ENCODE peak calls at places on chromosomes 5 and 9, in ten cellular contexts. S is activated CD8-positive, alpha-beta T cell treated with anti-CD3 and anti-CD28 coated beads for 36 hours; Y is cardiac muscle cell; C is endodermal cell; G is GM10248; O is stomach; X is lower lobe of right lung; U is A549; A is kidney; E is right lobe of liver. M is an unnamed sample.

GRCh38 chr9:134305533-134305932 is 20.7 kb upstream of the RXRA start:
- DNase-seq in S (no peak), Y (no peak), C (no peak), G (no peak), O (no peak), X (no peak), U (no peak), A (no peak), E (no peak), M (no peak)

GRCh38 chr5:126937796-126938195 is 92.6 kb downstream of the MARCHF3 start:
- DNase-seq in S (no peak), Y (no peak), C (no peak), G (no peak), O (no peak), X (no peak), U (no peak), A (no peak), E (no peak), M (no peak)

GRCh38 chr9:35827486-35827885 is 1.0 kb downstream of the FAM221B start:
- DNase-seq in S (no peak), Y (no peak), C (no peak), G (no peak), O (no peak), X (no peak), U (no peak), A (no peak), E (no peak), M (no peak)

GRCh38 chr9:3001311-3001710 is 157.4 kb upstream of the PUM3 start:
- DNase-seq in S (no peak), Y (no peak), C (no peak), G (no peak), O (no peak), X (no peak), U (no peak), A (no peak), E (no peak), M (no peak)

GRCh38 chr9:87640385-87640795 is 85.5 kb upstream of the CTSL start:
- DNase-seq in S (no peak), Y (no peak), C (no peak), G (no peak), O (peak), X (no peak), U (no peak), A (peak), E (peak), M (no peak)

GRCh38 chr9:98472216-98472615 is 216.8 kb upstream of the TBC1D2 start:
- DNase-seq in S (no peak), Y (peak), C (peak), G (no peak), O (no peak), X (no peak), U (no peak), A (no peak), E (no peak), M (no peak)

GRCh38 chr5:135065306-135066265 is 31.6 kb upstream of the PITX1 start:
- DNase-seq in S (no peak), Y (no peak), C (no peak), G (no peak), O (no peak), X (no peak), U (no peak), A (peak), E (no peak), M (peak)

GRCh38 chr9:38144421-38144820 is 75.4 kb upstream of the SHB start:
- DNase-seq in S (no peak), Y (no peak), C (peak), G (no peak), O (no peak), X (no peak), U (no peak), A (no peak), E (no peak), M (no peak)

GRCh38 chr5:14118551-14119320 is 24.4 kb upstream of the TRIO start:
- DNase-seq in S (no peak), Y (peak), C (peak), G (no peak), O (no peak), X (no peak), U (no peak), A (no peak), E (no peak), M (no peak)

GRCh38 chr9:134838651-134839431 is 41.8 kb upstream of the FCN2 start:
- DNase-seq in S (no peak), Y (no peak), C (no peak), G (no peak), O (no peak), X (no peak), U (no peak), A (peak), E (no peak), M (no peak)

GRCh38 chr9:113416149-113416726 is 5.7 kb downstream of the C9orf43 start:
- DNase-seq in S (no peak), Y (no peak), C (no peak), G (peak), O (no peak), X (no peak), U (no peak), A (no peak), E (no peak), M (no peak)

GRCh38 chr9:119868694-119869093 is 499.5 kb upstream of the BRINP1 start:
- DNase-seq in S (no peak), Y (no peak), C (peak), G (no peak), O (peak), X (peak), U (no peak), A (no peak), E (no peak), M (no peak)

GRCh38 chr5:32270178-32270577 is 42.6 kb downstream of the MTMR12 start:
- DNase-seq in S (no peak), Y (no peak), C (no peak), G (no peak), O (no peak), X (no peak), U (no peak), A (no peak), E (no peak), M (no peak)

GRCh38 chr5:85576666-85577065 is 1041.1 kb upstream of the COX7C start:
- DNase-seq in S (no peak), Y (no peak), C (no peak), G (no peak), O (no peak), X (no peak), U (no peak), A (no peak), E (no peak), M (no peak)

GRCh38 chr9:35689601-35690446 is at the start of gene TPM2:
- DNase-seq in S (no peak), Y (peak), C (peak), G (peak), O (peak), X (peak), U (peak), A (peak), E (peak), M (no peak)

GRCh38 chr5:160467555-160468418 is 46.1 kb downstream of the PTTG1 start:
- DNase-seq in S (peak), Y (no peak), C (no peak), G (peak), O (peak), X (peak), U (peak), A (peak), E (peak), M (peak)

GRCh38 chr5:132073231-132074013 is at the start of gene CSF2:
- DNase-seq in S (peak), Y (no peak), C (no peak), G (no peak), O (no peak), X (no peak), U (no peak), A (peak), E (no peak), M (no peak)

GRCh38 chr9:36939214-36939613 is 94.9 kb downstream of the PAX5 start:
- DNase-seq in S (no peak), Y (no peak), C (no peak), G (no peak), O (no peak), X (no peak), U (no peak), A (no peak), E (no peak), M (no peak)

GRCh38 chr5:148912146-148912545 is 85.7 kb downstream of the ADRB2 start:
- DNase-seq in S (no peak), Y (no peak), C (no peak), G (no peak), O (no peak), X (no peak), U (no peak), A (no peak), E (no peak), M (no peak)
- TF ChIP-seq CTCF in S (no peak), Y (no peak), C (no peak), G (no peak), O (no peak), X (no peak), U (no peak), A (no peak), E (no peak), M (no peak)

DNA sequence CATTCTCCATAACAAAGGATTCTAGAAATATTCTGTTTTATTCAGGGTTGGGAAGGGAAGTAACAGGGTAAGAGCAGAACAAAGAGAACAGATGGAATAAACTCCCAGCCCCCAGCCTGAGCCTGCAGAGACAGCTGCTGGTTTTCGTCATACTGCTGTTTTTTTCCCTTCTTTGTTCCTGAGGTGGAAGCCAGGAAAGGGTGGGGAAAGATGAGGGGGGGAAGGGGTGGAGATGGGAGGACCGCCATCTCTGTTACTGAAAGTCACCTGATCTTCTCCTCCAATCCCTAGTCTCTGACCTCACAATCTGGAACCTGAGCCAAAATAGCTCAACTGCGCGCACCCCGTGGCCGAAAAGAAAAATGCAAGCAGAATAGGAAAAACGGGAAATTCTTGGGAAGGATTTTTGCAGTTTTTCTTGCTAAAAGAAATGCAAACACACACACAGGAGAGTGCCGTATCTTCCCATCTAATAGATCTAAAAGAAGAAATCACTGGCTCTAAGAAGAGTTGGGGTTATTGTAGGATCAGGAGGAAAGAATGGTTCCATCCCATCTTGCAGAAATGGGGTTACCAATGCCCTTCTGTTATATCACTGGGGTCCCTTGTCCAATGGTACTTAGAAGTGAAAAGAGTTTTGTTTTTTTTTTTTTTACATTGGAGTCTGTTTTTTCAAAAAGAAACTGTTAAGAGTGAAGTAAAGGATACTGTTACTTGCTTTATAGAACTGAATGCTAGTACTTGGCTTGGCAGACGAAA is 57.9 kb downstream of the DIAPH1 start:
- DNase-seq in S (no peak), Y (peak), C (peak), G (no peak), O (peak), X (peak), U (no peak), A (peak), E (peak), M (no peak)
- TF ChIP-seq CTCF in S (peak), Y (peak), C (peak), G (peak), O (peak), X (peak), U (peak), A (peak), E (peak), M (peak)

DNA sequence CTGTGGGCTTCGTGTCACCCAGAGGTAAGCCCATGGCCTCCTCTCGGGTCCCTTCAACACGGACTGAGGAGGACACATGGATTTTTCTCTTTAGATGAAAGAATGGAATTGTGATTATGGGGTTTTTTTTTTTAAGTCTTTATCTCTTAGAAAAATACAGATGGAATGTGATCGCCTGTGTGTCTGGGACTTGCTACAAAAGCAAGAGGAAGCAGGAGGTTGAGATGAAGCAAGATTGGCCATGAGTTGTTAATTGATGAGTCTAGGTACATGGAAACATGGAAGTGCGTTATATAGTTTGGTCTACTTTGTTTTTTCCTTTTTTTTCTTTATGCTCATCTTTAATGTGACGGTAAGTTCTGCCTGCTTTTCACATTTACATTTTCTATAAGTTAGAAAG is 14.6 kb downstream of the USP20 start:
- DNase-seq in S (no peak), Y (no peak), C (no peak), G (no peak), O (no peak), X (no peak), U (no peak), A (no peak), E (no peak), M (no peak)
- TF ChIP-seq CTCF in S (no peak), Y (no peak), C (no peak), G (no peak), O (no peak), X (no peak), U (no peak), A (no peak), E (no peak), M (no peak)

DNA sequence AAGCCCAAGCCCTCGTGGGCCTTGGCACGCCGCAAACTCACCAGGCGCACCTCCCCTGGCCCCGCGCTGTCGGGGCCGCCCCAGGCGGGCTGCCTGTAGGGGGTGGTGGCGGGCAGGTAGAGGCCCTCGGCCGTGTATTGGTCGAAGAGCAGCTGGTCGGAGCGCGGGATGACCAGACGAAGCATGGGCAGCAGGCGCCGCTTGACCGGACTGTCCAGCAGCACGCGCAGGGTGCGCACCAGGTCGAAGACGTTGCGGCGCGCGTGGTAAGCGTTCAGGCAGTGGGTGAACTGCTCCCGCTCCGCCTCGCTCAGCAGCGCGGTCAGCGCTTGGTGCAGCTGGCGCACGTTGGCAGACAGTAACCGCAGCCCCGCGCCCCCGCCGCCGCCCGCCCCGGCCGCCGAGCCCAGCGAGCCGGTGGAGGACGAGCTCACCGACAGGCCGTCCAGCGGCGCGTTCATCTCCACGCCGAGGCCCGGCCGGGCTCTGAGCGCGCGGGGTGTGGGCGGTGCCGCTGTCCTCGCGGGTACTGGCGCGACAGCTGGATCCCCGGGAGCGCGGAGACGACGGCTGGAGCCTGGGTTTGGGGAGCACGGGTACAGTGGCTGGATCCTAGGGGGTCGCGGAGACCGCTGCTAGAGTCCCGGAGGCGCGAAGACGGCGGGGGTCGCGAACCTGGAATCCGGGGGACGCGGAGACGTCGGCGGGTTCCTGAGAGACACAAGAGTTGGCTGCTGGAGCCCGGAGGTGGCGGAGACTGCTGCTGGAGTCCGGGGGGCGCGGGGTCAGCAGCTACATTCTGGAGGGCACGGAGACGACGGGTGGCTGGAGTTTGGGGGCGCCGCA is 709 bp downstream of the WHRN start:
- DNase-seq in S (peak), Y (peak), C (peak), G (peak), O (peak), X (peak), U (peak), A (peak), E (peak), M (no peak)
- TF ChIP-seq CTCF in S (peak), Y (peak), C (peak), G (peak), O (no peak), X (peak), U (peak), A (peak), E (no peak), M (peak)

DNA sequence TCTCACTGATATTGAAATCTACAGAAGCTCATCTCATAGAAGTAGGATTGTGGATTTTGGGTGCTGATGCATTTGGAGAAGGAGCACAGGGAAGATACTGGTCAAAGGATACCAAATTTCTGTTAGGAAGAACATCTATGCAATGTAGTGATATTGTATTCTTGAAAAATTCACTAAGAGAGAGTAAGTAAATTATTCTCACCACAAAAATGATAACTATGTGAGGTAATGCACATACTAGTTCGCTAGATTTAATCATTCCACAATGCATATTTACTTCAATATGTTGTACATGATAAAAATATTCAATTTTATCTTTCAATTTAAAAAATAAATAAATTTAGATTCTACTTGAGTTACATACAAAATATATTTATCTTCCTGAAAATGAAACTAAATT is 2040.5 kb upstream of the C9orf72 start:
- DNase-seq in S (no peak), Y (no peak), C (no peak), G (no peak), O (no peak), X (no peak), U (no peak), A (no peak), E (no peak), M (no peak)
- TF ChIP-seq CTCF in S (no peak), Y (no peak), C (no peak), G (no peak), O (no peak), X (no peak), U (no peak), A (no peak), E (no peak), M (no peak)

DNA sequence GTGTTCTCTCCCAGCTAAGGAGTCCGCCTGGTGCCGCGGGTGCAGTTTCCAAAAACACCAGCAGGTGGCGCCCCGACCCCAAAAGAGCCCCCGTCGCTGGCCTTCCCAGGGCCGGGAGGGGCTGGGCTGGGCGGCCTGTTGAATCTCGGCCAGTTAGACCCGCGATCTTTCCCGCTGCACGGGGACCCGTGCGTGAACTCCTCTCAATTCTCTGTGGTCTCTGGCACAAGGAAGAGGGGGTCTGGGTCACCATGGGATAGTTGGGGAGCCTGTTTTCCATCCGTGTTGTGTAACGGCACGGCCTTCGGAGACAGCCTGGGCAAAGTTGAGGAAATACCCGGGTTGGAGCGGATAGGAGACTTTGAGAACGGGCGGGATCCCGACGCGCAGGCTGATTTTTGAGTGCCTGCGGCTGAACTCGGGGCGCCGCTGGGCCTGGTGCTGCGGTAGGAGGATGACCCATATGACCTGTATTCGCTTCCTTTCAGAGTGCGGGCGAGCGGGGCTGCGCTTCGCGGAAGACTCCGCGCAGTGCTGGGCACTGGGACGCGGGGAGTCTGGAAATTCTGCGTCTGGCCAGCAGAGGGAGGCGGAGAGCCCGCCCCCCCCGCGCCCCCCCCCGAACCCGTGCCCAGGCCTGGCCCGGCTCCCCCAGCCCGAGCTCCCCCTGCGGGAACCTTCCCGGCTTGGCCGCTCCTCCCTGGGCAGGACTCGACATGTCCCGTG is 7.9 kb upstream of the PSD2 start:
- DNase-seq in S (peak), Y (peak), C (peak), G (peak), O (peak), X (peak), U (peak), A (peak), E (peak), M (peak)
- TF ChIP-seq CTCF in S (peak), Y (peak), C (peak), G (peak), O (peak), X (peak), U (peak), A (peak), E (peak), M (peak)

GRCh38 chr5:17895296-17896058 is 261.2 kb downstream of the TAF11L14 start:
- DNase-seq in S (no peak), Y (no peak), C (no peak), G (no peak), O (no peak), X (no peak), U (no peak), A (no peak), E (no peak), M (no peak)
- TF ChIP-seq CTCF in S (no peak), Y (no peak), C (no peak), G (no peak), O (no peak), X (no peak), U (no peak), A (no peak), E (no peak), M (no peak)

GRCh38 chr5:112275671-112276070 is 143.4 kb downstream of the EPB41L4A start:
- DNase-seq in S (no peak), Y (no peak), C (no peak), G (no peak), O (no peak), X (no peak), U (no peak), A (no peak), E (no peak), M (no peak)

GRCh38 chr5:112279082-112279481 is 140.0 kb downstream of the EPB41L4A start:
- DNase-seq in S (no peak), Y (no peak), C (no peak), G (no peak), O (no peak), X (no peak), U (no peak), A (no peak), E (no peak), M (no peak)

DNA sequence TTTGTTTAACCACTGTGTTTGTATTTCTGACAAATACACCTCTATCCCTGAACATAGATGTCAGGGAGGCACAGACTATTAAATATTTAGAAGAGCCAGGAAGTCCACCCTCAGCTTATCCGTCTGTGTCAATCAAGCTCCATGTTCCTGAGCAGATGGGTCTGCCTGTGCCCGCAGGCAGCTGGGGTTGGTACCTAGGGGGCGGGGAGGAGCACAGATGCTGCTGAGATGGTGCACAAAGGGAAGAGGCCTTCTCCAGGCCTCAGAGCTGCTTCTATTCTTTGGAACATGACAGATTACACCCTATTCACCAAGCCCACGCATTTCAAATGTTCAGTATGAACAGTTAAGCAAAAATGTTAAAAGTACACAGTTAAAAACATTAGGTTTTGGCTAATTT is 142.1 kb downstream of the EPB41L4A start:
- DNase-seq in S (no peak), Y (no peak), C (peak), G (no peak), O (no peak), X (no peak), U (no peak), A (no peak), E (no peak), M (no peak)
- TF ChIP-seq CTCF in S (no peak), Y (no peak), C (peak), G (no peak), O (no peak), X (no peak), U (no peak), A (no peak), E (no peak), M (no peak)